ENCODE peak calls at places on chromosomes 3 and 15, in five cellular contexts. H is occipital lobe, F is NCI-H2081, N is foreskin fibroblast, K is uterus. V is an unnamed sample.

GRCh38 chr3:192719964-192720363 is 7.4 kb downstream of the FGF12 start:
- DNase-seq in H (no peak), N (no peak), F (no peak), K (no peak), V (no peak)

GRCh38 chr3:49260711-49261357 is 16.2 kb downstream of the C3orf62 start:
- DNase-seq in F (no peak), K (no peak), N (no peak), H (no peak), V (no peak)

GRCh38 chr15:58346361-58346760 is 85.4 kb upstream of the LIPC start:
- DNase-seq in K (no peak), H (no peak), F (no peak), N (peak; percentile 74), V (no peak)

GRCh38 chr15:40891810-40892448 is 2.3 kb upstream of the VPS18 start:
- DNase-seq in F (peak; percentile 75), H (peak; percentile 16), K (no peak), N (no peak), V (no peak)

GRCh38 chr3:48715179-48715800 is 1.7 kb downstream of the IP6K2 start:
- DNase-seq in N (no peak), H (peak; percentile 17), K (no peak), F (no peak), V (no peak)

GRCh38 chr15:36106640-36107335 is 472.6 kb upstream of the CDIN1 start:
- DNase-seq in F (no peak), H (no peak), N (peak; percentile 16), K (no peak), V (no peak)

GRCh38 chr3:66115858-66116654 is 77.3 kb upstream of the MAGI1 start:
- DNase-seq in N (peak; percentile 91), F (no peak), H (no peak), K (peak; percentile 42), V (peak; percentile 46)

GRCh38 chr3:31968927-31969418 is 12.1 kb downstream of the OSBPL10 start:
- DNase-seq in N (peak; percentile 91), K (no peak), F (no peak), H (no peak), V (no peak)

GRCh38 chr3:105369501-105370371 is 3.0 kb downstream of the ALCAM start:
- DNase-seq in K (peak; percentile 64), H (peak; percentile 36), N (peak; percentile 62), F (peak; percentile 54), V (peak; percentile 76)

GRCh38 chr3:31974454-31974853 is 6.6 kb downstream of the OSBPL10 start:
- DNase-seq in F (no peak), N (no peak), H (no peak), K (no peak), V (no peak)

GRCh38 chr3:71045917-71046282 is 537.6 kb downstream of the FOXP1 start:
- DNase-seq in F (no peak), N (no peak), H (no peak), K (no peak), V (no peak)

GRCh38 chr3:107855710-107856109 is 235.1 kb downstream of the CD47 start:
- DNase-seq in H (no peak), F (no peak), N (no peak), K (no peak), V (no peak)

GRCh38 chr3:144114767-144115166 is 143.1 kb downstream of the DIPK2A start:
- DNase-seq in K (no peak), F (no peak), H (no peak), N (no peak), V (no peak)

GRCh38 chr3:44028-44676 is 152.4 kb upstream of the CHL1 start:
- DNase-seq in K (no peak), F (no peak), H (no peak), N (no peak), V (no peak)

GRCh38 chr15:100373037-100373896 is 31.5 kb upstream of the ADAMTS17 start:
- DNase-seq in N (no peak), F (no peak), K (no peak), H (no peak), V (no peak)

GRCh38 chr3:196246612-196247308 is 30.4 kb downstream of the SLC51A start:
- DNase-seq in N (no peak), F (no peak), K (no peak), H (no peak), V (no peak)

GRCh38 chr3:194976813-194977322 is 291.2 kb downstream of the FAM43A start:
- DNase-seq in H (no peak), F (no peak), K (no peak), N (no peak), V (no peak)

GRCh38 chr3:188052229-188052965 is 101.6 kb upstream of the LPP start:
- DNase-seq in N (no peak), F (peak; percentile 9), K (peak; percentile 98), H (peak; percentile 95), V (peak; percentile 87)

GRCh38 chr3:12948891-12949711 is 107.7 kb upstream of the RPL32 start:
- DNase-seq in N (peak; percentile 53), H (no peak), K (no peak), F (no peak), V (no peak)

GRCh38 chr3:120173056-120173675 is 78.9 kb upstream of the GSK3B start:
- DNase-seq in F (no peak), H (no peak), N (no peak), K (no peak), V (no peak)

GRCh38 chr3:165742351-165742750 is 94.9 kb downstream of the BCHE start:
- DNase-seq in K (no peak), N (no peak), H (no peak), F (peak; percentile 48), V (no peak)

GRCh38 chr3:7193271-7193670 is 332.4 kb downstream of the GRM7 start:
- DNase-seq in H (no peak), K (no peak), F (no peak), N (no peak), V (no peak)

GRCh38 chr15:67216859-67217258 is 37.6 kb downstream of the AAGAB start:
- DNase-seq in K (no peak), N (no peak), F (no peak), H (no peak), V (no peak)

GRCh38 chr3:134362221-134362620 is 12.0 kb downstream of the AMOTL2 start:
- DNase-seq in F (no peak), K (no peak), H (no peak), N (no peak), V (peak; percentile 7)

GRCh38 chr15:30882861-30883433 is 20.8 kb upstream of the FAN1 start:
- DNase-seq in N (no peak), K (no peak), H (no peak), F (no peak), V (no peak)

GRCh38 chr3:140233702-140234101 is 298.7 kb downstream of the CLSTN2 start:
- DNase-seq in F (no peak), H (no peak), K (no peak), N (no peak), V (no peak)

GRCh38 chr3:55522077-55522476 is 35.0 kb upstream of the WNT5A start:
- DNase-seq in H (no peak), F (no peak), N (no peak), K (no peak), V (no peak)

GRCh38 chr15:39785139-39785538 is 2.5 kb upstream of the FSIP1 start:
- DNase-seq in H (no peak), F (peak; percentile 1), N (no peak), K (no peak), V (no peak)

GRCh38 chr3:126315083-126315658 is 42.0 kb downstream of the KLF15 start:
- DNase-seq in H (no peak), K (no peak), F (no peak), N (no peak), V (no peak)

V was measured in left cardiac atrium.